ENCODE peak calls at places on chromosomes 6 and 20, in four cellular contexts. M is K562, L is HepG2, V is H1. Z is an unnamed sample.

GRCh38 chr20:46694484-46694883 is 5.2 kb upstream of the TP53RK start:
- DNase-seq in M (peak), V (no peak), L (no peak), Z (peak)

GRCh38 chr6:149545258-149545753 is 537 bp downstream of the PPIL4 start:
- DNase-seq in M (peak), V (no peak), L (peak), Z (no peak)

GRCh38 chr6:38477680-38478260 is 162.0 kb downstream of the BTBD9 start:
- DNase-seq in M (no peak), L (no peak), V (no peak), Z (no peak)

GRCh38 chr6:14763616-14764015 is 482.3 kb upstream of the JARID2 start:
- DNase-seq in L (no peak), M (no peak), V (no peak), Z (no peak)

GRCh38 chr20:49586967-49587587 is 19.1 kb upstream of the PTGIS start:
- DNase-seq in M (no peak), V (no peak), L (no peak), Z (no peak)

GRCh38 chr20:62492711-62493110 is 16.9 kb upstream of the GATA5 start:
- DNase-seq in M (no peak), L (no peak), V (no peak), Z (no peak)

GRCh38 chr6:31356946-31357466 is at the start of gene HLA-B:
- DNase-seq in L (peak), V (peak), M (no peak), Z (peak)

GRCh38 chr6:35776364-35777215 is at the start of gene CLPSL2:
- DNase-seq in L (no peak), M (peak), V (peak), Z (no peak)

GRCh38 chr6:158018370-158018771 is 36.7 kb downstream of the SYNJ2 start:
- DNase-seq in V (no peak), M (no peak), L (no peak), Z (no peak)

GRCh38 chr20:21509597-21510331 is 4.1 kb downstream of the NKX2-2 start:
- DNase-seq in L (no peak), V (peak), M (no peak), Z (no peak)

GRCh38 chr20:19688031-19688806 is 69.8 kb upstream of the RIN2 start:
- DNase-seq in V (peak), L (peak), M (peak), Z (no peak)

GRCh38 chr20:41138527-41139226 is 1.3 kb downstream of the PLCG1 start:
- DNase-seq in L (peak), M (no peak), V (no peak), Z (no peak)

GRCh38 chr20:59177266-59178250 is 13.9 kb downstream of the ZNF831 start:
- DNase-seq in V (no peak), M (no peak), L (no peak), Z (no peak)

GRCh38 chr6:142846883-142847287 is 98.1 kb downstream of the HIVEP2 start:
- DNase-seq in L (peak), V (no peak), M (no peak), Z (no peak)

GRCh38 chr20:1982666-1983065 is 11.2 kb downstream of the PDYN start:
- DNase-seq in M (no peak), L (no peak), V (no peak), Z (no peak)

GRCh38 chr6:148251891-148252290 is 90.7 kb upstream of the SASH1 start:
- DNase-seq in V (no peak), M (no peak), L (no peak), Z (no peak)

GRCh38 chr6:14638932-14639875 is 521.6 kb downstream of the CD83 start:
- DNase-seq in M (no peak), L (no peak), V (peak), Z (peak)

GRCh38 chr6:111841822-111842221 is 31.4 kb downstream of the FYN start:
- DNase-seq in V (no peak), L (no peak), M (no peak), Z (peak)

GRCh38 chr6:19204445-19204844 is 632.7 kb upstream of the ID4 start:
- DNase-seq in M (no peak), V (no peak), L (no peak), Z (no peak)

GRCh38 chr6:139944976-139945375 is 570.5 kb upstream of the CITED2 start:
- DNase-seq in M (no peak), L (no peak), V (no peak), Z (no peak)

GRCh38 chr6:85675030-85675819 is 32.5 kb upstream of the SYNCRIP start:
- DNase-seq in M (no peak), L (no peak), V (no peak), Z (no peak)

GRCh38 chr6:76852776-76853175 is 610.5 kb downstream of the HTR1B start:
- DNase-seq in M (no peak), L (no peak), V (no peak), Z (no peak)

GRCh38 chr6:15586528-15586927 is 76.3 kb downstream of the DTNBP1 start:
- DNase-seq in V (no peak), M (no peak), L (no peak), Z (no peak)

GRCh38 chr20:37745553-37745952 is 51.7 kb downstream of the CTNNBL1 start:
- DNase-seq in L (no peak), V (no peak), M (no peak), Z (no peak)

GRCh38 chr6:117491916-117492315 is 9.4 kb downstream of the DCBLD1 start:
- DNase-seq in V (no peak), M (no peak), L (no peak), Z (no peak)

GRCh38 chr20:6942266-6942665 is 174.8 kb downstream of the BMP2 start:
- DNase-seq in M (no peak), V (no peak), L (no peak), Z (no peak)

GRCh38 chr20:22561965-22562581 is 22.3 kb downstream of the FOXA2 start:
- DNase-seq in L (no peak), M (no peak), V (no peak), Z (no peak)

GRCh38 chr6:107590378-107590777 is 100.5 kb downstream of the SOBP start:
- DNase-seq in V (no peak), M (no peak), L (no peak), Z (no peak)

GRCh38 chr20:33407251-33407650 is 5.9 kb upstream of the CDK5RAP1 start:
- DNase-seq in V (no peak), L (no peak), M (no peak), Z (no peak)

GRCh38 chr20:53210931-53211330 is 238.8 kb downstream of the TSHZ2 start:
- DNase-seq in L (no peak), V (no peak), M (no peak), Z (no peak)

GRCh38 chr6:149905911-149906371 is 8.0 kb upstream of the RAET1E start:
- DNase-seq in L (no peak), M (no peak), V (no peak), Z (no peak)

GRCh38 chr6:134689177-134689576 is 260.7 kb downstream of the ALDH8A1 start:
- DNase-seq in M (no peak), L (no peak), V (no peak), Z (no peak)

GRCh38 chr6:27334141-27334540 is 22.1 kb upstream of the POM121L2 start:
- DNase-seq in L (no peak), M (no peak), V (no peak), Z (no peak)

GRCh38 chr20:20894753-20895152 is 182.3 kb upstream of the RALGAPA2 start:
- DNase-seq in V (no peak), M (no peak), L (no peak), Z (no peak)

GRCh38 chr6:157981395-157982296 is at the start of gene SYNJ2:
- DNase-seq in L (peak), V (peak), M (peak), Z (no peak)

GRCh38 chr20:41523857-41524256 is 94.3 kb downstream of the CHD6 start:
- DNase-seq in V (no peak), L (no peak), M (no peak), Z (no peak)

GRCh38 chr20:34989670-34990069 is 34.0 kb downstream of the MYH7B start:
- DNase-seq in M (no peak), V (no peak), L (no peak), Z (no peak)

GRCh38 chr6:2999005-2999620 is 581 bp upstream of the NQO2 start:
- DNase-seq in V (no peak), M (no peak), L (peak), Z (no peak)

GRCh38 chr6:6918216-6918983 is 189.4 kb upstream of the RREB1 start:
- DNase-seq in M (peak), L (no peak), V (no peak), Z (peak)

GRCh38 chr6:113065606-113066005 is 718.5 kb downstream of the RFPL4B start:
- DNase-seq in M (no peak), L (peak), V (no peak), Z (no peak)

GRCh38 chr6:49332781-49333180 is 130.3 kb downstream of the MMUT start:
- DNase-seq in L (no peak), V (no peak), M (no peak), Z (no peak)
- TF ChIP-seq BRCA1 in L (no peak), V (no peak), M (no peak), Z (no peak)

GRCh38 chr6:118571121-118571520 is 23.0 kb downstream of the PLN start:
- DNase-seq in V (no peak), M (no peak), L (no peak), Z (no peak)

GRCh38 chr6:118578617-118579016 is 30.5 kb downstream of the PLN start:
- DNase-seq in V (no peak), L (no peak), M (no peak), Z (no peak)

GRCh38 chr6:118577972-118578371 is 29.9 kb downstream of the PLN start:
- DNase-seq in M (no peak), V (no peak), L (no peak), Z (no peak)

GRCh38 chr6:118569498-118569897 is 21.4 kb downstream of the PLN start:
- DNase-seq in M (no peak), V (no peak), L (no peak), Z (no peak)

GRCh38 chr6:118574051-118574865 is 26.2 kb downstream of the PLN start:
- DNase-seq in M (no peak), L (no peak), V (no peak), Z (no peak)
- TF ChIP-seq BRCA1 in M (no peak), L (no peak), V (no peak), Z (no peak)

DNA sequence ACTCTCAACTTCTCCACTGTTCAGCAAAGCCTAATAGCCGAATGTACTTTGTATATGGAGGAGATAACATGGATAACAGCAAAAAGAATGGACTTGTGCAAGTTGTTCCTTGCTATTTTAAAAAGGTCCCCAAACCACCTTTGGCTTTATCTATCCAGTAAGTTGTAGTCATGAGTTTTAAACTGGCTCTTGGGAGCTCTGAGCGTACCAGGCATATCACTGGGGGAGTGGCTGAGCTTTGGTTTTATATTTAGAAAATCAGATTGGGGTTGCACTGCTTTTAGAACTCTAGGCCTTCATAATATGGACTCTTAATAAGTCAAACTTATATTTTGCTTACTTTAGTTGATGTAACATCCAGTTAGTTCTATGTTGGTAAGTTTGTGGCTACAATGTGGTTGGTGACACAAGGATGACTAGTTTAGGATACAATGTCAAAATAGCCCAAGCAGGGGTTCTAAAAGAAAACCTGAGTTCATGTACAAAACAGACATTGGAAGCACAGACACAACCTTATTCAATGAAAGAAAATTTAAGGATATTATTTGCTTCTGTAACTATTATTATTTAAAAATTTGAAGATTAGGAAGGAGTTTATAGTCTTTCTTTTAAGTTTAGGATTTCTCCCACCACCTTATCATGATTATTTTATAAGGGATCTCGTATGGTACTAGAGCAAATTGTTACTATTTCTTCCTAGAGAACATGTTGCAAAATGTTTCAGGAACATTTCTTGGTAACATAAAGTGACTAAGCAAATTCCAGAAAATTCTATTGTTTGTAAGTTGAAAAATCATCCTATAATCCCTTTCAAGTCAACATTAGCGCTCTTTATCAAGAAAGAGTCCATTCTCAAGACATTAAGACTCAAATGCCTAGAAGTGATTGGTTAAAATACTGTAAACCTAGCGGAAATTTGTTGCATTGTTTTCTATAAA is 165.8 kb upstream of the SUPT3H start:
- DNase-seq in V (no peak), L (no peak), M (no peak), Z (no peak)
- TF ChIP-seq BRCA1 in V (no peak), L (no peak), M (no peak), Z (no peak)

GRCh38 chr20:57308451-57309410 is 20.9 kb upstream of the SPO11 start:
- DNase-seq in V (no peak), L (no peak), M (no peak), Z (no peak)

GRCh38 chr20:57306747-57307146 is 22.9 kb upstream of the SPO11 start:
- DNase-seq in L (no peak), M (no peak), V (no peak), Z (no peak)

GRCh38 chr20:57312138-57312537 is 17.5 kb upstream of the SPO11 start:
- DNase-seq in M (no peak), V (no peak), L (no peak), Z (no peak)

GRCh38 chr20:57310821-57311514 is 18.6 kb upstream of the SPO11 start:
- DNase-seq in V (no peak), L (no peak), M (no peak), Z (no peak)

GRCh38 chr20:57309544-57310115 is 20.0 kb upstream of the SPO11 start:
- DNase-seq in V (no peak), M (no peak), L (no peak), Z (no peak)
- TF ChIP-seq BRCA1 in V (no peak), M (no peak), L (no peak), Z (no peak)

GRCh38 chr20:17568972-17569471 is 853 bp upstream of the DSTN start:
- DNase-seq in M (peak), V (peak), L (peak), Z (no peak)
- TF ChIP-seq BRCA1 in M (no peak), V (no peak), L (no peak), Z (no peak)

GRCh38 chr6:99801805-99802204 is 192.2 kb downstream of the MCHR2 start:
- DNase-seq in L (no peak), M (no peak), V (no peak), Z (no peak)

GRCh38 chr6:99802396-99803031 is 191.5 kb downstream of the MCHR2 start:
- DNase-seq in L (no peak), M (no peak), V (peak), Z (no peak)
- TF ChIP-seq BRCA1 in L (no peak), M (no peak), V (no peak), Z (no peak)

DNA sequence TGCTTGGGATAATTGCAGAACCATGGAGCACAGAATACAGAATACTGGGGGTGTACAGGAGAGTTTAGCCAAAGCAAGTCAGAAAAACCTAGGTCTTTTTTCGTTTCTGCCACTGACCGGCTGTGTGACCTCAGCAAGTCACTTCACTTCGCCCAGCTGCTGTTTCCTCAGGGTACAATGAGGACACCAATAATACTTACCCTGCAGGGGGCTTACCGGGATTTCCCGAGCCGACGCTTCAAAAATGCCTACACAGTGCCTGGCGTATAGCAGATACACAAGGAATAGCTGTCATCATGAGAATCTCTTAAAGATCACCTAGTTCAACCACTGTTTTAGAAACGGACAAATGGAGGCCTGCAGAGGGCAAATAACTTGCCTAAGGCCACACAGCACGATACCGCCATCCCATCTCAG is 772 bp downstream of the RIPOR3 start:
- DNase-seq in L (no peak), M (no peak), V (peak), Z (no peak)
- TF ChIP-seq BRCA1 in L (no peak), M (no peak), V (no peak), Z (no peak)

GRCh38 chr6:161104966-161105365 is 113.4 kb downstream of the MAP3K4 start:
- DNase-seq in V (no peak), M (no peak), L (no peak), Z (no peak)
- TF ChIP-seq BRCA1 in V (no peak), M (no peak), L (no peak), Z (no peak)

DNA sequence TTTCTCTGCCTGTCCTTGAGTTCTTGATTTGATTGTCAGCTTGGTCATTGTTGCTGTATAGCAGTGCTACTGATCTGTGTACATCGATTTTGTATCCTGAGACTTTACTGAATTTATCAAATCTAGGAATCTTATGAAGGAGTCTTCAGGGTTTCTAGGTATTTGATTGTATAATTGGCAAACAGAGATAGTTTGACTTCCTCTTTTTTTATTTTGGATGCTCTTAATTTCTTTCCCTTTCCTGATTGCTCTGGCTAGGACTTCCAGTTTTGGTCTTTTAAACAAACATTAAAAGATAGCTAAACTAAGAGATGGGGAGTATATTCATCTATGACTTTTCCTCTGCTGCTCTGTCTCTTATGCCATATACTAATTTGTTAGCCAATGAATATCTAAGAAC is 62.4 kb downstream of the NCOA7 start:
- DNase-seq in V (no peak), L (no peak), M (no peak), Z (no peak)
- TF ChIP-seq BRCA1 in V (no peak), L (no peak), M (no peak), Z (no peak)

GRCh38 chr6:51398793-51399192 is 580.1 kb downstream of the TFAP2B start:
- DNase-seq in M (no peak), L (no peak), V (no peak), Z (no peak)

GRCh38 chr6:51396583-51396982 is 577.9 kb downstream of the TFAP2B start:
- DNase-seq in V (no peak), M (no peak), L (no peak), Z (no peak)

GRCh38 chr6:51394061-51394460 is 575.4 kb downstream of the TFAP2B start:
- DNase-seq in L (peak), V (no peak), M (no peak), Z (no peak)

DNA sequence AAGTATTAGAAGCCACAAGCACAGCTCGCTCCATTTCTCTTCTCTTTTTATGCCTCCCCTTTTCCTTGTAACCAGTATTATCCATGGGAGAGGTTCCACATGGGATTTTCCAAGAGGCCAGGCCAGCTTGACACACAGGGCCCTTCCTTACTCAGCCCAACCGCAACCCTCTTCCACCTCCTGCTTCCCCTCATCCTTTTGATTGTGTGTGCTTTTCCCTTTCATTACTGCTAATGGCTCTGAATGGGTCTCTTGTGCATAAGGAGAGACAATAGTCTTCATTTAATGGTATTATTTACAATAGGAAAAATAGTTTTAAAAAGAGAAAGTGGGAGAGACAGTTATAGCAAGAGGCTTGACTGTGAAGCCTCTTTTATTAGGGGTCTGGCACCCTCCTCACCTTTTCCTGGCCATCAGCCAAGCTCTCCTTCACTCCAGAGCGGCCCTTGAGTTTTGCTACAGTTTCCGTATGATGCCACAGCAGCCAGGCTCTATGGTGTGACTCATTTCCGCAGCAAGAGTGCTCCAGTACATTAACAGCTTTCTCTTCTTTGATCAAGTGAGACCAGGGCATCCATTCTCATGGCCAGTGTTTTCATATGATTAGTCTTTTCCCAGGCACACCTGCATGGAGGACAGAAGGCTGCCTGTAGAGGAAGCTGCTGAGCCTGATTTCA is 579.5 kb downstream of the TFAP2B start:
- DNase-seq in V (no peak), M (no peak), L (no peak), Z (peak)
- TF ChIP-seq BRCA1 in V (no peak), M (no peak), L (no peak), Z (no peak)